ENCODE peak calls at places on chromosomes 6 and 20, in seven cellular contexts. P, O, A, X, Q, R and T are unnamed samples.
A peak's percentile ranks its signal among the peaks of the same experiment; 100 is the strongest.

GRCh38 chr6:41638801-41639555 is 710 bp downstream of the MDFI start:
- DNase-seq in R (peak; percentile 46), O (no peak), X (no peak), Q (no peak), A (no peak), P (no peak), T (no peak)

GRCh38 chr6:33095681-33096080 is 19.9 kb downstream of the HLA-DPB1 start:
- DNase-seq in O (no peak), A (no peak), R (no peak), Q (no peak), X (no peak), P (no peak), T (no peak)

GRCh38 chr6:170289108-170289931 is 1.6 kb downstream of the DLL1 start:
- DNase-seq in Q (no peak), P (no peak), R (no peak), X (no peak), O (no peak), A (no peak), T (peak; percentile 88)

GRCh38 chr20:37989601-37990001 is 43.7 kb downstream of the TTI1 start:
- DNase-seq in A (no peak), Q (peak; percentile 6), P (no peak), R (no peak), O (no peak), X (no peak), T (peak; percentile 83)

GRCh38 chr6:143336446-143337152 is 113.9 kb downstream of the ADAT2 start:
- DNase-seq in A (no peak), X (no peak), Q (no peak), R (no peak), P (no peak), O (peak; percentile 78), T (no peak)

GRCh38 chr20:5448449-5449118 is 131.8 kb upstream of the PROKR2 start:
- DNase-seq in Q (peak; percentile 65), A (no peak), O (no peak), X (peak; percentile 59), R (peak; percentile 62), P (peak; percentile 10), T (peak; percentile 31)

GRCh38 chr6:19771753-19772336 is 65.3 kb upstream of the ID4 start:
- DNase-seq in R (no peak), O (no peak), Q (no peak), P (no peak), A (no peak), X (no peak), T (no peak)

GRCh38 chr6:39980839-39981580 is 46.7 kb upstream of the MOCS1 start:
- DNase-seq in R (peak; percentile 48), A (peak; percentile 27), Q (peak; percentile 56), X (peak; percentile 45), O (no peak), P (no peak), T (no peak)

GRCh38 chr20:16661738-16662137 is 68.1 kb upstream of the SNRPB2 start:
- DNase-seq in A (no peak), X (no peak), P (no peak), R (no peak), Q (no peak), O (no peak), T (no peak)

GRCh38 chr6:114084327-114084890 is 113.5 kb upstream of the HDAC2 start:
- DNase-seq in Q (no peak), P (no peak), O (no peak), R (no peak), A (no peak), X (no peak), T (peak; percentile 56)

GRCh38 chr6:124870611-124871201 is 91.5 kb upstream of the RNF217 start:
- DNase-seq in Q (peak; percentile 24), R (no peak), A (no peak), P (no peak), X (no peak), O (no peak), T (no peak)

GRCh38 chr6:101706576-101706975 is 313.1 kb downstream of the GRIK2 start:
- DNase-seq in P (no peak), R (no peak), X (no peak), O (no peak), A (no peak), Q (no peak), T (no peak)

GRCh38 chr6:102742033-102742432 is 1348.5 kb downstream of the GRIK2 start:
- DNase-seq in R (no peak), P (no peak), X (no peak), Q (no peak), O (no peak), A (no peak), T (no peak)

GRCh38 chr6:33277663-33278391 is 904 bp downstream of the B3GALT4 start:
- DNase-seq in X (no peak), Q (no peak), R (no peak), O (no peak), P (no peak), A (no peak), T (no peak)

GRCh38 chr6:148423133-148423532 is 80.5 kb downstream of the SASH1 start:
- DNase-seq in R (no peak), X (no peak), P (no peak), A (no peak), Q (no peak), O (no peak), T (no peak)

GRCh38 chr6:136600818-136601217 is 50.6 kb upstream of the MAP7 start:
- DNase-seq in R (no peak), P (no peak), X (no peak), Q (peak; percentile 31), O (no peak), A (no peak), T (no peak)

GRCh38 chr6:55696041-55696440 is 117.0 kb upstream of the HMGCLL1 start:
- DNase-seq in P (no peak), O (no peak), Q (no peak), A (no peak), X (no peak), R (no peak), T (no peak)